ENCODE peak calls at places on chromosomes 16 and 17, in six cellular contexts. N is type B pancreatic cell, M is HTR-8/SVneo, L is stomach, Z is T-helper 2 cell, F is body of pancreas. E is an unnamed sample.

GRCh38 chr16:856811-857210 is 56.3 kb upstream of the GNG13 start:
- DNase-seq in Z (no peak), L (no peak), M (no peak), F (no peak), N (no peak), E (no peak)

GRCh38 chr17:57121308-57122042 is 36.4 kb downstream of the AKAP1 start:
- DNase-seq in M (peak), F (peak), N (no peak), Z (no peak), L (peak), E (no peak)

GRCh38 chr16:72552675-72553074 is 380.7 kb upstream of the PMFBP1 start:
- DNase-seq in N (no peak), Z (no peak), L (no peak), M (no peak), F (no peak), E (no peak)

GRCh38 chr17:79671387-79671752 is 59.4 kb upstream of the ENPP7 start:
- DNase-seq in M (no peak), Z (no peak), L (no peak), N (no peak), F (no peak), E (no peak)

GRCh38 chr16:78866556-78866955 is 734.0 kb downstream of the MAF start:
- DNase-seq in Z (no peak), N (no peak), M (no peak), L (no peak), F (no peak), E (no peak)

GRCh38 chr16:85126731-85127662 is 14.7 kb upstream of the CIBAR2 start:
- DNase-seq in Z (no peak), F (no peak), L (no peak), N (no peak), M (peak), E (peak)

GRCh38 chr16:71242601-71243000 is 12.1 kb upstream of the HYDIN start:
- DNase-seq in Z (no peak), M (no peak), L (no peak), F (no peak), N (no peak), E (no peak)

GRCh38 chr16:66263168-66263972 is 103.1 kb upstream of the CDH5 start:
- DNase-seq in Z (no peak), L (no peak), M (no peak), N (no peak), F (no peak), E (no peak)

GRCh38 chr17:17499402-17500145 is 3.4 kb upstream of the RASD1 start:
- DNase-seq in N (no peak), M (no peak), L (no peak), F (peak), Z (no peak), E (no peak)

GRCh38 chr16:12535535-12536411 is 267.9 kb downstream of the CPPED1 start:
- DNase-seq in N (no peak), F (no peak), L (no peak), Z (no peak), M (no peak), E (no peak)

GRCh38 chr17:45334231-45334630 is 17.4 kb upstream of the MAP3K14 start:
- DNase-seq in F (no peak), L (no peak), N (no peak), M (no peak), Z (no peak), E (no peak)